ENCODE peak calls at places on chromosomes 13 and 19, in ten cellular contexts. One of them, this sample, is unnamed.

GRCh38 chr19:1271528-1272422 is 2.6 kb downstream of the CIRBP start:
- DNase-seq in sigmoid colon: peak
- DNase-seq in suprapubic skin: no peak
- DNase-seq in K562: no peak
- DNase-seq in upper lobe of left lung: peak
- DNase-seq in H1: no peak
- DNase-seq in stomach: no peak
- DNase-seq in HepG2: no peak
- DNase-seq in SK-N-SH: no peak
- DNase-seq in GM12878: no peak
- DNase-seq in this sample: no peak

GRCh38 chr13:73991884-73992283 is 142.3 kb downstream of the KLF12 start:
- DNase-seq in suprapubic skin: no peak
- DNase-seq in H1: no peak
- DNase-seq in HepG2: no peak
- DNase-seq in stomach: no peak
- DNase-seq in GM12878: no peak
- DNase-seq in sigmoid colon: no peak
- DNase-seq in K562: no peak
- DNase-seq in SK-N-SH: no peak
- DNase-seq in upper lobe of left lung: no peak
- DNase-seq in this sample: no peak

GRCh38 chr13:36148436-36148835 is 17.3 kb upstream of the DCLK1 start:
- DNase-seq in upper lobe of left lung: no peak
- DNase-seq in SK-N-SH: no peak
- DNase-seq in suprapubic skin: no peak
- DNase-seq in HepG2: no peak
- DNase-seq in K562: no peak
- DNase-seq in sigmoid colon: no peak
- DNase-seq in GM12878: no peak
- DNase-seq in stomach: no peak
- DNase-seq in H1: no peak
- DNase-seq in this sample: no peak

GRCh38 chr19:4375620-4376228 is 24.6 kb downstream of the SH3GL1 start:
- DNase-seq in SK-N-SH: peak
- DNase-seq in H1: no peak
- DNase-seq in sigmoid colon: peak
- DNase-seq in HepG2: peak
- DNase-seq in GM12878: peak
- DNase-seq in upper lobe of left lung: no peak
- DNase-seq in stomach: no peak
- DNase-seq in suprapubic skin: no peak
- DNase-seq in K562: peak
- DNase-seq in this sample: peak

GRCh38 chr13:33150146-33150545 is 133.9 kb downstream of the KL start:
- DNase-seq in suprapubic skin: no peak
- DNase-seq in K562: no peak
- DNase-seq in H1: no peak
- DNase-seq in HepG2: peak
- DNase-seq in upper lobe of left lung: no peak
- DNase-seq in stomach: no peak
- DNase-seq in sigmoid colon: no peak
- DNase-seq in GM12878: no peak
- DNase-seq in SK-N-SH: no peak
- DNase-seq in this sample: no peak

GRCh38 chr19:4097501-4097900 is 26.4 kb downstream of the MAP2K2 start:
- DNase-seq in HepG2: no peak
- DNase-seq in SK-N-SH: no peak
- DNase-seq in stomach: no peak
- DNase-seq in sigmoid colon: no peak
- DNase-seq in H1: no peak
- DNase-seq in GM12878: no peak
- DNase-seq in K562: no peak
- DNase-seq in upper lobe of left lung: no peak
- DNase-seq in suprapubic skin: no peak
- DNase-seq in this sample: no peak

GRCh38 chr13:107753286-107753685 is 462.1 kb downstream of the LIG4 start:
- DNase-seq in HepG2: no peak
- DNase-seq in sigmoid colon: no peak
- DNase-seq in suprapubic skin: no peak
- DNase-seq in K562: no peak
- DNase-seq in H1: no peak
- DNase-seq in stomach: no peak
- DNase-seq in GM12878: no peak
- DNase-seq in upper lobe of left lung: no peak
- DNase-seq in SK-N-SH: no peak
- DNase-seq in this sample: no peak

GRCh38 chr13:27638521-27638920 is 16.8 kb downstream of the POLR1D start:
- DNase-seq in H1: no peak
- DNase-seq in suprapubic skin: no peak
- DNase-seq in upper lobe of left lung: no peak
- DNase-seq in K562: no peak
- DNase-seq in GM12878: no peak
- DNase-seq in HepG2: no peak
- DNase-seq in stomach: no peak
- DNase-seq in sigmoid colon: no peak
- DNase-seq in SK-N-SH: no peak
- DNase-seq in this sample: no peak

GRCh38 chr19:7478173-7478842 is 10.5 kb downstream of the PEX11G start:
- DNase-seq in H1: no peak
- DNase-seq in SK-N-SH: peak
- DNase-seq in HepG2: no peak
- DNase-seq in suprapubic skin: no peak
- DNase-seq in GM12878: no peak
- DNase-seq in K562: no peak
- DNase-seq in upper lobe of left lung: no peak
- DNase-seq in stomach: no peak
- DNase-seq in sigmoid colon: peak
- DNase-seq in this sample: no peak

GRCh38 chr19:46603195-46603637 is 2.1 kb downstream of the CALM3 start:
- DNase-seq in sigmoid colon: no peak
- DNase-seq in GM12878: no peak
- DNase-seq in stomach: peak
- DNase-seq in SK-N-SH: peak
- DNase-seq in H1: no peak
- DNase-seq in HepG2: peak
- DNase-seq in upper lobe of left lung: no peak
- DNase-seq in K562: peak
- DNase-seq in suprapubic skin: peak
- DNase-seq in this sample: peak
- TF ChIP-seq POLR2AphosphoS5 in sigmoid colon: no peak
- TF ChIP-seq POLR2AphosphoS5 in GM12878: no peak
- TF ChIP-seq POLR2AphosphoS5 in stomach: no peak
- TF ChIP-seq POLR2AphosphoS5 in SK-N-SH: no peak
- TF ChIP-seq POLR2AphosphoS5 in H1: no peak
- TF ChIP-seq POLR2AphosphoS5 in HepG2: peak
- TF ChIP-seq POLR2AphosphoS5 in upper lobe of left lung: no peak
- TF ChIP-seq POLR2AphosphoS5 in K562: no peak
- TF ChIP-seq POLR2AphosphoS5 in suprapubic skin: no peak
- TF ChIP-seq POLR2AphosphoS5 in this sample: no peak

DNA sequence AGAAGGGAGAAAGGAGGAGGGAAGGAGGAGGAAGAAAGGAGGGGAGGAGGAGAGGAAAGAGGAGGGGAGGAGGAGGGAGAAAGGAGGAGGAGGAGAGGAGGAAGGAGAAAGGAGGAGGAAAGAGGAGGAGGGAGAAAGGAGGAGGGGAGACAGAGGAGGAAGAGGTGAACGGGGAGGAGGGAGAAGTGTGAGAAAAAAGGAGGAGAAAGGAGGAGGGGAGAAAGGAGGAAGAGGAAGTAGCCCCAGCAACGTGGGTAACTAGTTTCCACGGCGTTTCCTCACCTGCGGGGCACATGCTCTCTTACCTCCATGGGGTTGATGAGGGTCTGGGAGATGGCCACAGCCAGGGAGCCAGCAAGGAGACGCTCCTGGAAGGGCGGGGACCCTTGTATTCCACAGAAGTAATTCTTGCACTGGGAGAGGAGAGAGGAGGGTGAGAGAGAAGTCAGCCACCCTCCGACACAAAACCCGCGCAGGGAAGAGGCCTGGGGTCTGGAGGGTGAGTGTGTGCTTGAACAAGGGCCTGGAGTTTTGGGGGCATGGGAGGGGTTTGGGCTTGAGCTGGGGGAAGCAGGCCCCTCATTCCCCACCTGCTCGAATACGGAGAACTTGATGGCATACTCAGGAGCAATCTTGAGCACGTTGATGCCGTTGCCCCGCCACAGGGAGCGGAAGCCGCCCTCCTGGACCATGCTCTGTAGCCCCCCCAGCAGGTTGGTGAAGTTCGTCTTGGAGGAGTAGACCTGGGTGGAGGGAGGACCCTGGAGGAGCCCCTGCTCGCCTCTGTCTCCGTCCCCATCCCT is 3.9 kb downstream of the SLC25A41 start:
- DNase-seq in H1: no peak
- DNase-seq in suprapubic skin: no peak
- DNase-seq in sigmoid colon: no peak
- DNase-seq in SK-N-SH: no peak
- DNase-seq in GM12878: no peak
- DNase-seq in upper lobe of left lung: no peak
- DNase-seq in HepG2: no peak
- DNase-seq in K562: peak
- DNase-seq in stomach: no peak
- DNase-seq in this sample: no peak
- TF ChIP-seq EP300 in H1: no peak
- TF ChIP-seq EP300 in suprapubic skin: no peak
- TF ChIP-seq EP300 in sigmoid colon: no peak
- TF ChIP-seq EP300 in SK-N-SH: no peak
- TF ChIP-seq EP300 in GM12878: no peak
- TF ChIP-seq EP300 in upper lobe of left lung: no peak
- TF ChIP-seq EP300 in HepG2: no peak
- TF ChIP-seq EP300 in K562: no peak
- TF ChIP-seq EP300 in stomach: no peak
- TF ChIP-seq EP300 in this sample: no peak

GRCh38 chr19:53868892-53869804 is 1.5 kb downstream of the MYADM start:
- DNase-seq in H1: no peak
- DNase-seq in stomach: peak
- DNase-seq in HepG2: peak
- DNase-seq in GM12878: no peak
- DNase-seq in SK-N-SH: peak
- DNase-seq in K562: peak
- DNase-seq in sigmoid colon: peak
- DNase-seq in suprapubic skin: peak
- DNase-seq in upper lobe of left lung: peak
- DNase-seq in this sample: peak
- TF ChIP-seq POLR2AphosphoS5 in H1: peak
- TF ChIP-seq POLR2AphosphoS5 in stomach: peak
- TF ChIP-seq POLR2AphosphoS5 in HepG2: no peak
- TF ChIP-seq POLR2AphosphoS5 in GM12878: no peak
- TF ChIP-seq POLR2AphosphoS5 in SK-N-SH: peak
- TF ChIP-seq POLR2AphosphoS5 in K562: peak
- TF ChIP-seq POLR2AphosphoS5 in sigmoid colon: peak
- TF ChIP-seq POLR2AphosphoS5 in suprapubic skin: peak
- TF ChIP-seq POLR2AphosphoS5 in upper lobe of left lung: peak
- TF ChIP-seq POLR2AphosphoS5 in this sample: peak

DNA sequence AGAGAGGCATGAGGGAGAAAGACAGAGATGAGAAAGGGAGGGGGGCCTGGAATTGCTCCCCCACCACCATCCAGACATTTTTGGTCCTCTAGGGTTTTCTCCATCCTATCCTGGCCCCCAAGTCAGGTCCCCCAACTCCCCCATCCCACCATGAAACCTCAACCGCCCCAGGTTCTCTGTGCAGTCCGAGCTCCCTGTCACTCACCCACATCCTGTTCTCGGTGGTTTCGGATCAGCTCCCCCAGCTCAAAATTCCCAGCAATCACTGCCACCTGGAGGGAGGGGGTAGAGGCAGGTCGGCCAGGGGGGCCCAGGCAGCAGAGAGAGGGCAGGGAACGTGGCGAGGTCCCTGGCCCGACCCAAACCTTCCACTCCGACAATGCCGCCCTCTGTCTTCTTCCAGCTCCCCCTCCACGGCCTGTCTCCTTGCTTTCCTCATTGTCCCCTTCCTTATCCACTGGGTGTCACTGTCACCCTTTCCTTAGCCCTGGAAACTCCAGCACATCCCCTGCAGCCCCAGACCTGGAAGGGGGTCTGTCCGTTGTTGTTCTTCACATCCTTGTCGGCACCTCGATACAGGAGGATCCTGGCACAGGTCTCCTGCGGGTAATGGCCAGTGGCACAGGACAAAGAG is 15.6 kb downstream of the SHANK1 start:
- DNase-seq in K562: no peak
- DNase-seq in suprapubic skin: no peak
- DNase-seq in HepG2: peak
- DNase-seq in SK-N-SH: no peak
- DNase-seq in upper lobe of left lung: no peak
- DNase-seq in H1: no peak
- DNase-seq in stomach: no peak
- DNase-seq in GM12878: no peak
- DNase-seq in sigmoid colon: no peak
- DNase-seq in this sample: no peak
- TF ChIP-seq EP300 in K562: no peak
- TF ChIP-seq EP300 in suprapubic skin: no peak
- TF ChIP-seq EP300 in HepG2: no peak
- TF ChIP-seq EP300 in SK-N-SH: no peak
- TF ChIP-seq EP300 in upper lobe of left lung: no peak
- TF ChIP-seq EP300 in H1: no peak
- TF ChIP-seq EP300 in stomach: no peak
- TF ChIP-seq EP300 in GM12878: no peak
- TF ChIP-seq EP300 in sigmoid colon: no peak
- TF ChIP-seq EP300 in this sample: no peak

GRCh38 chr19:49685845-49686332 is 3.5 kb upstream of the ADM5 start:
- DNase-seq in HepG2: no peak
- DNase-seq in SK-N-SH: no peak
- DNase-seq in suprapubic skin: peak
- DNase-seq in stomach: no peak
- DNase-seq in H1: no peak
- DNase-seq in GM12878: no peak
- DNase-seq in upper lobe of left lung: no peak
- DNase-seq in K562: no peak
- DNase-seq in sigmoid colon: no peak
- DNase-seq in this sample: no peak
- TF ChIP-seq POLR2AphosphoS5 in HepG2: no peak
- TF ChIP-seq POLR2AphosphoS5 in SK-N-SH: no peak
- TF ChIP-seq POLR2AphosphoS5 in suprapubic skin: no peak
- TF ChIP-seq POLR2AphosphoS5 in stomach: no peak
- TF ChIP-seq POLR2AphosphoS5 in H1: peak
- TF ChIP-seq POLR2AphosphoS5 in GM12878: peak
- TF ChIP-seq POLR2AphosphoS5 in upper lobe of left lung: no peak
- TF ChIP-seq POLR2AphosphoS5 in K562: no peak
- TF ChIP-seq POLR2AphosphoS5 in sigmoid colon: no peak
- TF ChIP-seq POLR2AphosphoS5 in this sample: no peak

GRCh38 chr13:86792153-86792651 is 879.0 kb upstream of the SLITRK5 start:
- DNase-seq in SK-N-SH: peak
- DNase-seq in stomach: no peak
- DNase-seq in K562: no peak
- DNase-seq in GM12878: no peak
- DNase-seq in HepG2: no peak
- DNase-seq in sigmoid colon: no peak
- DNase-seq in suprapubic skin: no peak
- DNase-seq in H1: no peak
- DNase-seq in upper lobe of left lung: no peak
- DNase-seq in this sample: no peak
- TF ChIP-seq EP300 in SK-N-SH: no peak
- TF ChIP-seq EP300 in stomach: no peak
- TF ChIP-seq EP300 in K562: no peak
- TF ChIP-seq EP300 in GM12878: no peak
- TF ChIP-seq EP300 in HepG2: no peak
- TF ChIP-seq EP300 in sigmoid colon: no peak
- TF ChIP-seq EP300 in suprapubic skin: no peak
- TF ChIP-seq EP300 in H1: no peak
- TF ChIP-seq EP300 in upper lobe of left lung: no peak
- TF ChIP-seq EP300 in this sample: no peak